ENCODE peak calls at places on chromosomes 12 and 14, in ten cellular contexts. F, R, X, K, S, T, N, M, E and U are unnamed samples.

GRCh38 chr12:3106564-3106963 is 29.4 kb downstream of the TSPAN9 start:
- DNase-seq in F (no peak), R (no peak), X (no peak), K (no peak), S (peak; percentile 14), T (no peak), N (no peak), M (no peak), E (no peak), U (no peak)

GRCh38 chr12:68236421-68237059 is 10.9 kb upstream of the IL26 start:
- DNase-seq in F (no peak), R (peak; percentile 31), X (no peak), K (no peak), S (no peak), T (no peak), N (peak; percentile 17), M (no peak), E (no peak), U (no peak)

GRCh38 chr12:125185311-125185739 is 120.1 kb downstream of the AACS start:
- DNase-seq in F (no peak), R (no peak), X (peak; percentile 17), K (no peak), S (no peak), T (no peak), N (no peak), M (no peak), E (no peak), U (no peak)

GRCh38 chr12:66399626-66399931 is 97.3 kb downstream of the HELB start:
- DNase-seq in F (no peak), R (no peak), X (no peak), K (no peak), S (no peak), T (no peak), N (no peak), M (no peak), E (no peak), U (no peak)

GRCh38 chr12:2618291-2618995 is 176.3 kb upstream of the FKBP4 start:
- DNase-seq in F (no peak), R (no peak), X (no peak), K (no peak), S (no peak), T (no peak), N (no peak), M (no peak), E (no peak), U (no peak)

GRCh38 chr14:68519788-68520187 is 273.1 kb downstream of the ZFP36L1 start:
- DNase-seq in F (no peak), R (no peak), X (no peak), K (no peak), S (no peak), T (no peak), N (no peak), M (no peak), E (no peak), U (no peak)

GRCh38 chr12:77161944-77162343 is 96.6 kb upstream of the E2F7 start:
- DNase-seq in F (no peak), R (no peak), X (no peak), K (no peak), S (no peak), T (no peak), N (no peak), M (no peak), E (no peak), U (no peak)

GRCh38 chr12:46389130-46389616 is 16.6 kb upstream of the SLC38A2 start:
- DNase-seq in F (no peak), R (peak; percentile 100), X (no peak), K (no peak), S (no peak), T (no peak), N (no peak), M (peak; percentile 88), E (no peak), U (peak; percentile 93)

GRCh38 chr14:104252256-104253215 is 114.1 kb downstream of the KIF26A start:
- DNase-seq in F (no peak), R (no peak), X (no peak), K (no peak), S (no peak), T (no peak), N (no peak), M (no peak), E (no peak), U (no peak)

GRCh38 chr12:14273911-14274306 is 91.6 kb upstream of the ATF7IP start:
- DNase-seq in F (no peak), R (no peak), X (no peak), K (no peak), S (no peak), T (no peak), N (no peak), M (no peak), E (no peak), U (no peak)

DNA sequence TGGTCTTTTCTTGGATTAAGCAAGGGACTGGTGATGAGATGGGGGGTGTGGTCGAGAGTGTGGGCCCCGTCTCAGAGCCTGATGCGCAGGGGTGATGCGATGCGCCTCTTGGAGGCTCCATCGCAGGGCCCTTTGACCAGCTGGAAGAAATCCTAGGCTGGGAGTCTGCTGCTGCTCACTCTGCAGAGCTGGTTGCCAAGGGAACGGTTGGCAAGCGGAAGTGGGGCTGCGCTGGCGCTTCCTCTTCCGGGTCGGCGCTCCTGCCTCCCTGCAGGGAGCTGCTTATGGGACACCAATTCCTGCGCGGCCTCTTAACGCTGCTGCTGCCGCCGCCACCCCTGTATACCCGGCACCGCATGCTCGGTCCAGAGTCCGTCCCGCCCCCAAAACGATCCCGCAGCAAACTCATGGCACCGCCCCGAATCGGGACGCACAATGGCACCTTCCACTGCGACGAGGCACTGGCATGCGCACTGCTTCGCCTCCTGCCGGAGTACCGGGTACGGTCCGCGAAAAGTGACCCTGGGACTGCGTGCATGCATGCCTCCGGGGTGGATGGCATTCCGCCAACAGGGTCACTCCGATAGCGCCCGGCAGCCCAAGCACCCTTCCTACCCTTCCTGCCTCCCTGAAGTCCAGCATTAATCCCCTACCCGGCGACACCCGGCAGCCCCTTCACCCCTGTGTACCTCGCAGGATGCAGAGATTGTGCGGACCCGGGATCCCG is at the start of gene MYG1:
- DNase-seq in F (peak; percentile 90), R (peak; percentile 85), X (peak; percentile 85), K (peak; percentile 43), S (peak; percentile 92), T (peak; percentile 84), N (peak; percentile 80), M (peak; percentile 69), E (peak; percentile 65), U (peak; percentile 85)
- TF ChIP-seq CTCF in F (no peak), R (peak; percentile 41), X (no peak), K (peak; percentile 37), S (peak; percentile 41), T (peak; percentile 36), N (no peak), M (no peak), E (peak; percentile 43), U (peak; percentile 32)

DNA sequence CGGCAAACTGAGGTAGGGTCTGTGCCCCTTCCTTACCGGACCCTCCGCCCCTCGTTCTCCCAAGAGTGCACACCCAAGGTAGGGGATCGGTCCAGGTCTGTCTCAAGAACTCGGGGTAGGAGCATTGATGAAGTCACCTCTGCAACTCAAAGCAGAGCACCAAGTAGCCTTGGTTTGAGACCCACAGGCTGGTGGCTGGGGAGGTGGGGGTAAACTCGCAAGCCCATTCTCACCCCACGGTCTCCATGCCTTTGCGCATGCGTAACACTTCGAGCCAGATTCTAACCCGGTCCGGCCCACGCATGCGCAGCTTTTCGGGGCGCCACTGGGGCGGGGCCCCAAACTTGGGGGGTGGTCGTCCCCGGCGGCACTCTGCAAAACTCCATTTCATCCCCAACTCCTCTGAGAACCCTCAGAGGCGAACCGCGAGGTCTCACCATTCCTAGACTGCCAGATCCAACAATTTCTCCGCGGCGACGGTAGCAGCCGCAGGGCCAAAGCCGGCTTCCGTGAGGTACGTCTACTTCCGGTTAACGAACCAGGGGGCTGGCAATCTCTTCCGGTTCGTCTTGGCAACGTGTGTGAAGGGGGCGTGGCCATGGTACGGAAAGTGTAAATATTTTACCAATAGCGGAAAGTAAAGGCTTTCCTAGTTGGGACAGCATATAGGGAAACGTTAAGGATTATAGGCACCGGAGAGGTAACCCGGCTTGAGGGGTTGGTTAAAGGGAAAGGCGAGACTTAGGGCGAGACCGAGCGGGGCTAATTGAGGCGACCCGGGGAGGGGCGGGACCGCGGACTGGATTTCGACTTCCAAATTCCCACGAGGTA is at the start of gene MCRS1:
- DNase-seq in F (peak; percentile 92), R (peak; percentile 94), X (peak; percentile 89), K (peak; percentile 59), S (peak; percentile 88), T (peak; percentile 86), N (peak; percentile 79), M (peak; percentile 90), E (peak; percentile 75), U (peak; percentile 92)
- TF ChIP-seq CTCF in F (no peak), R (no peak), X (no peak), K (no peak), S (no peak), T (no peak), N (no peak), M (no peak), E (no peak), U (no peak)

GRCh38 chr12:88947486-88948043 is 367.3 kb upstream of the KITLG start:
- DNase-seq in F (no peak), R (no peak), X (no peak), K (no peak), S (no peak), T (no peak), N (no peak), M (no peak), E (no peak), U (no peak)
- TF ChIP-seq CTCF in F (no peak), R (no peak), X (no peak), K (no peak), S (no peak), T (no peak), N (peak; percentile 15), M (no peak), E (peak; percentile 27), U (peak; percentile 6)

GRCh38 chr12:43969882-43970281 is 134.0 kb downstream of the TMEM117 start:
- DNase-seq in F (no peak), R (peak; percentile 35), X (no peak), K (no peak), S (no peak), T (no peak), N (no peak), M (no peak), E (no peak), U (no peak)

GRCh38 chr12:43964966-43965365 is 129.1 kb downstream of the TMEM117 start:
- DNase-seq in F (no peak), R (peak; percentile 63), X (no peak), K (no peak), S (no peak), T (no peak), N (no peak), M (no peak), E (no peak), U (peak; percentile 58)

GRCh38 chr12:43968736-43969135 is 132.9 kb downstream of the TMEM117 start:
- DNase-seq in F (no peak), R (no peak), X (no peak), K (no peak), S (no peak), T (no peak), N (no peak), M (no peak), E (no peak), U (no peak)

GRCh38 chr12:43964022-43964421 is 128.1 kb downstream of the TMEM117 start:
- DNase-seq in F (no peak), R (no peak), X (no peak), K (no peak), S (no peak), T (no peak), N (no peak), M (no peak), E (no peak), U (no peak)

DNA sequence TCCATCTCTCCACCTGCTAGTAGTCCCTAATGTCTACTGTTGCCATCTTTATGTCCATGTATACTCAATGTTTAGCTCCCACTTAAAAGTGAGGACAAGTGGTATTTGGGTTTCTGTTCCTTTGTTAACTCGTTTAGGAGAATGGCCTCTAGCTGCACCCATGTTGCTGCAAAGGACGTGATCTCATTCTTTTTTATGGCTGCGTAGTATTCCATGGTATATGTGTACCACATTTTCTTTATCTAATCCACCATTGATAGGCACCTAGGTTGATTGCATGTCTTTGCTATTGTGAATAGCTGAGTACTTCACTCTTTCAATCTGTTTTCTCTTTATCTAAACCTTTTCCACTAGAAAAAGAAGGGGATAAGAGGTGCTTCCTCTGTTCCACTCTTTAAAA is 130.0 kb downstream of the TMEM117 start:
- DNase-seq in F (no peak), R (no peak), X (no peak), K (no peak), S (no peak), T (no peak), N (no peak), M (no peak), E (no peak), U (no peak)
- TF ChIP-seq CTCF in F (no peak), R (no peak), X (no peak), K (no peak), S (no peak), T (no peak), N (no peak), M (no peak), E (no peak), U (no peak)